ENCODE peak calls at places on chromosomes 2 and 18, in four cellular contexts. One of them, this sample, is unnamed.

GRCh38 chr2:19251554-19251953 is 106.9 kb downstream of the OSR1 start:
- DNase-seq in HepG2: no peak
- DNase-seq in A549: no peak
- DNase-seq in IMR-90: peak
- DNase-seq in this sample: no peak

GRCh38 chr18:76459687-76460350 is 35.2 kb downstream of the ZNF516 start:
- DNase-seq in A549: peak
- DNase-seq in HepG2: no peak
- DNase-seq in IMR-90: peak
- DNase-seq in this sample: no peak

GRCh38 chr18:44943201-44943881 is 262.7 kb downstream of the SETBP1 start:
- DNase-seq in IMR-90: no peak
- DNase-seq in HepG2: no peak
- DNase-seq in A549: no peak
- DNase-seq in this sample: no peak

GRCh38 chr2:15943914-15944313 is 3.6 kb downstream of the MYCN start:
- DNase-seq in A549: no peak
- DNase-seq in IMR-90: no peak
- DNase-seq in HepG2: no peak
- DNase-seq in this sample: no peak

GRCh38 chr2:229815858-229816257 is 101.5 kb upstream of the DNER start:
- DNase-seq in A549: peak
- DNase-seq in IMR-90: peak
- DNase-seq in HepG2: no peak
- DNase-seq in this sample: no peak

GRCh38 chr2:60318544-60318943 is 234.9 kb downstream of the BCL11A start:
- DNase-seq in IMR-90: no peak
- DNase-seq in HepG2: no peak
- DNase-seq in A549: no peak
- DNase-seq in this sample: no peak

GRCh38 chr18:58114766-58115165 is 70.7 kb downstream of the NEDD4L start:
- DNase-seq in HepG2: no peak
- DNase-seq in IMR-90: no peak
- DNase-seq in A549: no peak
- DNase-seq in this sample: no peak

GRCh38 chr18:2686349-2686968 is 30.9 kb downstream of the SMCHD1 start:
- DNase-seq in A549: no peak
- DNase-seq in HepG2: no peak
- DNase-seq in IMR-90: no peak
- DNase-seq in this sample: no peak

GRCh38 chr18:68763082-68763481 is 34.8 kb upstream of the CCDC102B start:
- DNase-seq in IMR-90: peak
- DNase-seq in HepG2: no peak
- DNase-seq in A549: no peak
- DNase-seq in this sample: no peak

GRCh38 chr18:2900742-2901404 is 54.1 kb downstream of the EMILIN2 start:
- DNase-seq in A549: no peak
- DNase-seq in HepG2: no peak
- DNase-seq in IMR-90: no peak
- DNase-seq in this sample: no peak

GRCh38 chr18:69636529-69637301 is 236.0 kb downstream of the DOK6 start:
- DNase-seq in IMR-90: no peak
- DNase-seq in A549: no peak
- DNase-seq in HepG2: peak
- DNase-seq in this sample: no peak

GRCh38 chr2:41206004-41206403 is 754.1 kb upstream of the SLC8A1 start:
- DNase-seq in HepG2: no peak
- DNase-seq in A549: no peak
- DNase-seq in IMR-90: no peak
- DNase-seq in this sample: no peak

GRCh38 chr2:127674241-127675209 is 805 bp downstream of the LIMS2 start:
- DNase-seq in A549: peak
- DNase-seq in HepG2: no peak
- DNase-seq in IMR-90: no peak
- DNase-seq in this sample: no peak

GRCh38 chr2:104854507-104855173 is 725 bp downstream of the POU3F3 start:
- DNase-seq in IMR-90: no peak
- DNase-seq in A549: no peak
- DNase-seq in HepG2: no peak
- DNase-seq in this sample: no peak

GRCh38 chr2:46045888-46046287 is 251.3 kb upstream of the EPAS1 start:
- DNase-seq in IMR-90: no peak
- DNase-seq in HepG2: no peak
- DNase-seq in A549: no peak
- DNase-seq in this sample: no peak

GRCh38 chr2:136905779-136906178 is 140.4 kb downstream of the THSD7B start:
- DNase-seq in HepG2: no peak
- DNase-seq in A549: no peak
- DNase-seq in IMR-90: no peak
- DNase-seq in this sample: no peak

GRCh38 chr2:74745766-74746165 is 88.2 kb upstream of the HK2 start:
- DNase-seq in IMR-90: no peak
- DNase-seq in A549: no peak
- DNase-seq in HepG2: no peak
- DNase-seq in this sample: no peak

GRCh38 chr2:37636209-37637077 is 35.0 kb downstream of the CDC42EP3 start:
- DNase-seq in HepG2: no peak
- DNase-seq in A549: no peak
- DNase-seq in IMR-90: no peak
- DNase-seq in this sample: no peak

GRCh38 chr2:45128580-45128997 is 119.3 kb upstream of the SIX2 start:
- DNase-seq in IMR-90: peak
- DNase-seq in HepG2: no peak
- DNase-seq in A549: peak
- DNase-seq in this sample: no peak

GRCh38 chr2:188285049-188285448 is 6.6 kb upstream of the GULP1 start:
- DNase-seq in IMR-90: no peak
- DNase-seq in A549: no peak
- DNase-seq in HepG2: no peak
- DNase-seq in this sample: no peak

GRCh38 chr2:211170843-211171242 is 614.4 kb downstream of the CPS1 start:
- DNase-seq in A549: no peak
- DNase-seq in HepG2: no peak
- DNase-seq in IMR-90: no peak
- DNase-seq in this sample: no peak

GRCh38 chr2:236934656-236935055 is 151.0 kb upstream of the COPS8 start:
- DNase-seq in A549: no peak
- DNase-seq in HepG2: no peak
- DNase-seq in IMR-90: no peak
- DNase-seq in this sample: no peak

GRCh38 chr2:108377815-108378630 is at the start of gene SULT1C4:
- DNase-seq in IMR-90: peak
- DNase-seq in A549: no peak
- DNase-seq in HepG2: peak
- DNase-seq in this sample: peak

GRCh38 chr2:108382196-108382595 is 4.4 kb downstream of the SULT1C4 start:
- DNase-seq in HepG2: no peak
- DNase-seq in IMR-90: peak
- DNase-seq in A549: no peak
- DNase-seq in this sample: no peak

GRCh38 chr2:108377411-108377810 is 343 bp upstream of the SULT1C4 start:
- DNase-seq in A549: no peak
- DNase-seq in IMR-90: peak
- DNase-seq in HepG2: peak
- DNase-seq in this sample: no peak

DNA sequence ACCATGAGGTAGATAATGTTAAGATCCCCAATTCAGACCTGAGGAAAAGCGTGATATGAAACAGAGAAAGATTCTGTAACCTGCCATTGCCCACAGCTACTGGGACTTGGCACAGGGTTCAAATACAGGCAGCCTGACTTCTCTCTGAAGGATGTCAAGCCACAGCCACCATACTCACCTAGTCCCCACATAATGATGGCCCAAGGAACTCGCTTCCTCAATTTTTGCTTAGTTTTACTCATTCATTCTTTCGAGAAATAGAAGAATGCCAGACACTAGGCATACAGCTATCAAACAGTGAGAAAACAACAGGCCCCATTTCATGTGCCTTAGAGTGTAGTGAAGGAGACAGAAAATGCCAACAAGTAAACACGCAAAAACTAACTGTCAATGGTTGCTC is 980 bp upstream of the SULT1C4 start:
- DNase-seq in A549: no peak
- DNase-seq in IMR-90: no peak
- DNase-seq in HepG2: no peak
- DNase-seq in this sample: no peak
- TF ChIP-seq MAZ in A549: no peak
- TF ChIP-seq MAZ in IMR-90: no peak
- TF ChIP-seq MAZ in HepG2: no peak
- TF ChIP-seq MAZ in this sample: no peak

GRCh38 chr2:8819948-8820347 is 17.5 kb downstream of the KIDINS220 start:
- DNase-seq in HepG2: no peak
- DNase-seq in IMR-90: no peak
- DNase-seq in A549: no peak
- DNase-seq in this sample: no peak

GRCh38 chr2:8819194-8819593 is 18.2 kb downstream of the KIDINS220 start:
- DNase-seq in A549: no peak
- DNase-seq in IMR-90: peak
- DNase-seq in HepG2: no peak
- DNase-seq in this sample: no peak

GRCh38 chr2:8822218-8822617 is 15.2 kb downstream of the KIDINS220 start:
- DNase-seq in HepG2: peak
- DNase-seq in A549: no peak
- DNase-seq in IMR-90: peak
- DNase-seq in this sample: no peak

GRCh38 chr2:8817219-8817618 is 20.2 kb downstream of the KIDINS220 start:
- DNase-seq in IMR-90: no peak
- DNase-seq in HepG2: no peak
- DNase-seq in A549: no peak
- DNase-seq in this sample: no peak

DNA sequence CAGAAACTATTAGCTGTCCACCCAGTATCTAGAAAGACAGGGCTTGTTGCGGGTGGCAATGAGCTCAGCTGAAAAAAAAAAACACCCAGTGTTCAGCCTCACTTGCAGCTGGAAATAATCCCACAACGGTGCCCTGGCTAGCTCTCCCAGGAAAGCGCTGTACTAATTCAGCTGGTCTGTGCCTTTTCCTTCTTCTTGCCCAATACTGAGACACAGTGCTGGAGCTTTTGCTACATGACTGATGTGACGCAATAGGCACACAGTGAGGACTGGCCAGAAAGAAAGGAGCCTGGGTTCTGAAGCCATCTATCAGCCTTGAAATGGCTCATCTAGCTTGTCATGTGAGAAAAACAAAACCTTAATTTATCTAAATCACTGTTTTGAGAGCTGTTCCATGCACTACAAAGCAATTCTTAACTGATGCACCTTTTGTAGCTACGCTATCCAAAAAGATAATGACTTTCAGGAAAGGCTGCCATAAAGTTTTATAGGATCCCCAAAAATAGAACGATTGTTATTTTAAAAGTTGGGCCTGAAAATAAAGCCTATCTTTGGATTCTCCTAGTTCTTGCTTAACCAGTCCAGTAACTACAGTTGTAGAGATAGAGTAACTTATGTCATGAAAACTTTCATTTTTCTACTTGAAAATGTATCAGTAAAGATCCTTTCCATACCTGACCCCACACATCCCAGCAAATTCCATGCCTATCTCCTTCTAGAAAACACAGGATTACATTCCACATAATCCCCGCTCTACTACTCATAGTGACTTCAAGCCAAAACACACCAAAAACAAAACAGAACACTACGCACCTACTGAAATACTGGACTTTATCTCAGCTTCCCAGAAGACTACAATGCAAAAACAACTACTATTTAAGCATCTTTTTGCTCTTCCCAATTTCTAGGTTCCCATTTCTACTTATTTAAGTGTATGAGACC is 15.9 kb downstream of the KIDINS220 start:
- DNase-seq in HepG2: peak
- DNase-seq in A549: no peak
- DNase-seq in IMR-90: peak
- DNase-seq in this sample: no peak
- TF ChIP-seq MAZ in HepG2: no peak
- TF ChIP-seq MAZ in A549: no peak
- TF ChIP-seq MAZ in IMR-90: no peak
- TF ChIP-seq MAZ in this sample: no peak

GRCh38 chr18:49168281-49168680 is 217.5 kb upstream of the SMAD7 start:
- DNase-seq in HepG2: no peak
- DNase-seq in IMR-90: no peak
- DNase-seq in A549: no peak
- DNase-seq in this sample: no peak
- TF ChIP-seq MAZ in HepG2: no peak
- TF ChIP-seq MAZ in IMR-90: no peak
- TF ChIP-seq MAZ in A549: no peak
- TF ChIP-seq MAZ in this sample: no peak

GRCh38 chr2:177398290-177398683 is 5.7 kb downstream of the AGPS start:
- DNase-seq in A549: no peak
- DNase-seq in IMR-90: no peak
- DNase-seq in HepG2: peak
- DNase-seq in this sample: no peak

GRCh38 chr2:177396630-177397460 is 4.3 kb downstream of the AGPS start:
- DNase-seq in IMR-90: peak
- DNase-seq in HepG2: peak
- DNase-seq in A549: peak
- DNase-seq in this sample: no peak

GRCh38 chr2:177395594-177395993 is 3.0 kb downstream of the AGPS start:
- DNase-seq in HepG2: no peak
- DNase-seq in IMR-90: no peak
- DNase-seq in A549: no peak
- DNase-seq in this sample: no peak

GRCh38 chr2:177399376-177399775 is 6.8 kb downstream of the AGPS start:
- DNase-seq in IMR-90: no peak
- DNase-seq in A549: no peak
- DNase-seq in HepG2: no peak
- DNase-seq in this sample: no peak

DNA sequence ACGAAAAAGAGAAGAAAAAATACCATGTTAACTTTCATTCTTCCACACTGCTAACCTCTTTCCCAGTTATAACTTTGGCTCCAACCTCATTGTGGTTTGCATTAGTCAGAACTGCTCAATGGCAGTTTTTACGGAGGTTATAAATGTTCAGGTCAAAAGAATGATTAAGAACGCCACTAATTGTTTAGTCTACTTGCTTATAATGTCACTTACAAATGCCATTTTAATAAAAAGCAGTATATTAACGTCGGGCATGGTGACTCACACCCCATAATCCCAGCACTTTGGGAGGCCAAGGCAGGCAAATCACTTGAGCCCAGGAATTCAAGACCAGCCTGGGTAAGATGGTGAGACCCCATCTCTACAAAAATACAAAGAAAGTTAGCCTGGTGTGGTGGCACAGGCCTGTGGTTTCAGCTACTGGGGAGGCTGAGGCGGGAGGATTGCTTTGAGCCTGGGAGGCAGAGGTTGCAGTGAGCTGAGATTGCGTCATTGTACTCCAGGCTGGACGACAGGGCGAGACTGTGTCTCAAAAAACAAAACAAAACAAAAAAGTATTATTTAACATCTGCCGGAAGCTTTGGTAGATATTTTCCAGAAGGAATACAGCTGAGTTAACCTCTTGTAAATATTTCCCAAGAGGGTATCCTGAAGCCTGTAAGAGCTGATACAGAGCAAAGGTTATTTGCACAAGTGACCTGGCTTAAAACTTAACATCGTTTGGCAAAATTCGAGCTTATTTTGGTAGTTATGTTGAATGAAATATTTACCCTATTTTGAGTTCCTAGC is 5.1 kb downstream of the AGPS start:
- DNase-seq in IMR-90: peak
- DNase-seq in A549: no peak
- DNase-seq in HepG2: peak
- DNase-seq in this sample: no peak
- TF ChIP-seq MAZ in IMR-90: no peak
- TF ChIP-seq MAZ in A549: no peak
- TF ChIP-seq MAZ in HepG2: no peak
- TF ChIP-seq MAZ in this sample: no peak